ENCODE peak calls at places on chromosomes 7 and 10, in eight cellular contexts. O, J, S, B, T, D, P and C are unnamed samples.

GRCh38 chr10:11605807-11606408 is 5.5 kb downstream of the USP6NL start:
- DNase-seq in O (no peak), J (no peak), S (no peak), B (no peak), T (no peak), D (no peak), P (no peak), C (no peak)

GRCh38 chr10:113709221-113709838 is 29.6 kb downstream of the CASP7 start:
- DNase-seq in O (no peak), J (no peak), S (peak; percentile 74), B (no peak), T (no peak), D (peak; percentile 67), P (no peak), C (peak; percentile 27)

GRCh38 chr10:12708921-12709320 is 292.6 kb downstream of the CCDC3 start:
- DNase-seq in O (no peak), J (no peak), S (no peak), B (no peak), T (no peak), D (no peak), P (peak; percentile 40), C (no peak)

GRCh38 chr7:83677180-83677866 is 28.4 kb upstream of the SEMA3E start:
- DNase-seq in O (peak; percentile 95), J (no peak), S (peak; percentile 99), B (no peak), T (no peak), D (peak; percentile 69), P (no peak), C (peak; percentile 74)

GRCh38 chr10:60943372-60944158 is 420 bp downstream of the RHOBTB1 start:
- DNase-seq in O (no peak), J (peak; percentile 75), S (peak; percentile 52), B (peak; percentile 78), T (peak; percentile 36), D (peak; percentile 52), P (peak; percentile 91), C (peak; percentile 81)

GRCh38 chr10:1573981-1574380 is 163.3 kb downstream of the ADARB2 start:
- DNase-seq in O (no peak), J (no peak), S (no peak), B (no peak), T (no peak), D (no peak), P (no peak), C (no peak)

GRCh38 chr10:34776090-34776690 is 38.9 kb downstream of the PARD3 start:
- DNase-seq in O (no peak), J (no peak), S (no peak), B (no peak), T (no peak), D (no peak), P (no peak), C (no peak)

GRCh38 chr10:68560201-68560915 is at the start of gene TET1:
- DNase-seq in O (no peak), J (peak; percentile 92), S (peak; percentile 75), B (peak; percentile 63), T (peak; percentile 64), D (peak; percentile 77), P (peak; percentile 60), C (peak; percentile 75)

GRCh38 chr7:50838675-50839377 is 56.1 kb upstream of the GRB10 start:
- DNase-seq in O (no peak), J (no peak), S (peak; percentile 66), B (peak; percentile 24), T (no peak), D (no peak), P (no peak), C (no peak)

GRCh38 chr7:159088016-159088865 is 56.4 kb downstream of the VIPR2 start:
- DNase-seq in O (no peak), J (no peak), S (no peak), B (no peak), T (no peak), D (no peak), P (peak; percentile 1), C (no peak)

GRCh38 chr7:7972128-7972527 is 3.5 kb downstream of the GLCCI1 start:
- DNase-seq in O (no peak), J (peak; percentile 29), S (no peak), B (no peak), T (no peak), D (no peak), P (no peak), C (no peak)

GRCh38 chr7:99782012-99782953 is 1.7 kb downstream of the CYP3A4 start:
- DNase-seq in O (no peak), J (peak; percentile 12), S (no peak), B (no peak), T (peak; percentile 19), D (no peak), P (no peak), C (no peak)

GRCh38 chr7:28755255-28755654 is 202.9 kb downstream of the TRIL start:
- DNase-seq in O (no peak), J (no peak), S (peak; percentile 42), B (no peak), T (no peak), D (peak; percentile 12), P (no peak), C (no peak)

GRCh38 chr7:101518348-101518747 is 110.7 kb downstream of the MYL10 start:
- DNase-seq in O (no peak), J (no peak), S (peak; percentile 95), B (no peak), T (no peak), D (peak; percentile 62), P (no peak), C (no peak)

GRCh38 chr7:31883761-31884164 is 186.4 kb downstream of the PDE1C start:
- DNase-seq in O (no peak), J (no peak), S (peak; percentile 2), B (no peak), T (no peak), D (peak; percentile 38), P (no peak), C (no peak)

GRCh38 chr7:140676303-140676702 is 3.6 kb downstream of the ADCK2 start:
- DNase-seq in O (no peak), J (no peak), S (no peak), B (no peak), T (no peak), D (no peak), P (no peak), C (no peak)

GRCh38 chr7:2643386-2644229 is 11.8 kb downstream of the TTYH3 start:
- DNase-seq in O (no peak), J (no peak), S (no peak), B (peak; percentile 25), T (no peak), D (no peak), P (no peak), C (no peak)

GRCh38 chr10:104077282-104078151 is 8.2 kb downstream of the COL17A1 start:
- DNase-seq in O (no peak), J (peak; percentile 55), S (no peak), B (no peak), T (no peak), D (no peak), P (no peak), C (no peak)

GRCh38 chr7:134836447-134836846 is 57.0 kb downstream of the CALD1 start:
- DNase-seq in O (no peak), J (no peak), S (no peak), B (peak; percentile 67), T (no peak), D (no peak), P (peak; percentile 36), C (no peak)

GRCh38 chr10:43398939-43399871 is 9.8 kb downstream of the HNRNPF start:
- DNase-seq in O (no peak), J (no peak), S (no peak), B (no peak), T (peak; percentile 79), D (peak; percentile 47), P (no peak), C (no peak)

GRCh38 chr10:63346015-63346441 is 119.7 kb downstream of the JMJD1C start:
- DNase-seq in O (no peak), J (no peak), S (peak; percentile 14), B (no peak), T (peak; percentile 3), D (no peak), P (no peak), C (no peak)

GRCh38 chr10:4527281-4527960 is 298.6 kb upstream of the AKR1E2 start:
- DNase-seq in O (no peak), J (no peak), S (peak; percentile 41), B (no peak), T (no peak), D (peak; percentile 44), P (no peak), C (no peak)

GRCh38 chr7:113698556-113699220 is 220.1 kb downstream of the PPP1R3A start:
- DNase-seq in O (peak; percentile 20), J (peak; percentile 40), S (peak; percentile 55), B (no peak), T (peak; percentile 15), D (peak; percentile 9), P (peak; percentile 25), C (peak; percentile 53)

GRCh38 chr7:23811540-23811939 is 101.5 kb downstream of the STK31 start:
- DNase-seq in O (no peak), J (no peak), S (no peak), B (no peak), T (peak; percentile 10), D (no peak), P (no peak), C (no peak)

GRCh38 chr10:69421611-69422308 is 5.0 kb upstream of the TACR2 start:
- DNase-seq in O (no peak), J (no peak), S (peak; percentile 62), B (peak; percentile 88), T (no peak), D (no peak), P (no peak), C (peak; percentile 57)

GRCh38 chr7:152735443-152736004 is 24.0 kb upstream of the ACTR3B start:
- DNase-seq in O (no peak), J (no peak), S (peak; percentile 46), B (no peak), T (no peak), D (no peak), P (no peak), C (peak; percentile 28)

GRCh38 chr7:5232874-5233273 is 42.8 kb downstream of the WIPI2 start:
- DNase-seq in O (no peak), J (peak; percentile 39), S (no peak), B (no peak), T (no peak), D (no peak), P (no peak), C (no peak)

GRCh38 chr7:27920281-27920946 is 180.5 kb downstream of the TAX1BP1 start:
- DNase-seq in O (no peak), J (no peak), S (no peak), B (no peak), T (no peak), D (no peak), P (no peak), C (no peak)

GRCh38 chr10:48504141-48504885 is 100.6 kb downstream of the ARHGAP22 start:
- DNase-seq in O (no peak), J (no peak), S (no peak), B (no peak), T (no peak), D (no peak), P (no peak), C (no peak)